ENCODE peak calls at places on chromosome 2, in four cellular contexts. M is tibial artery, T is small intestine, Z is AG04450. J is an unnamed sample. For H3K27me3, the result is how much of the 10 kb centered on the place peaks cover.

GRCh38 chr2:191831410-191831994 is 15.4 kb downstream of the CAVIN2 start:
- DNase-seq in T (no peak), M (peak), Z (no peak), J (no peak)

GRCh38 chr2:99706734-99707133 is 216.9 kb upstream of the REV1 start:
- DNase-seq in Z (no peak), M (no peak), T (no peak), J (no peak)

GRCh38 chr2:235373171-235373570 is 120.7 kb upstream of the AGAP1 start:
- DNase-seq in Z (no peak), T (no peak), M (no peak), J (no peak)

GRCh38 chr2:120892967-120893667 is 157.4 kb downstream of the GLI2 start:
- DNase-seq in T (no peak), Z (peak), M (no peak), J (no peak)

GRCh38 chr2:88885275-88885674 is 193.8 kb downstream of the RPIA start:
- DNase-seq in Z (no peak), M (no peak), T (no peak), J (no peak)

GRCh38 chr2:216533504-216534068 is 34.9 kb downstream of the RPL37A start:
- DNase-seq in T (no peak), Z (no peak), M (no peak), J (no peak)

GRCh38 chr2:83238111-83238510 is 1221.0 kb downstream of the SUCLG1 start:
- DNase-seq in Z (no peak), M (no peak), T (no peak), J (no peak)

GRCh38 chr2:176095421-176095820 is 2.9 kb downstream of the HOXD13 start:
- DNase-seq in Z (no peak), T (no peak), M (no peak), J (no peak)

GRCh38 chr2:191688934-191689695 is 11.2 kb downstream of the NABP1 start:
- DNase-seq in M (no peak), T (peak), Z (no peak), J (no peak)

GRCh38 chr2:237475704-237476107 is 11.3 kb upstream of the MLPH start:
- DNase-seq in M (no peak), T (peak), Z (no peak), J (no peak)

GRCh38 chr2:104702451-104702850 is 151.5 kb upstream of the POU3F3 start:
- DNase-seq in T (no peak), M (no peak), Z (no peak), J (no peak)

GRCh38 chr2:162480067-162480466 is 136.1 kb downstream of the GCA start:
- DNase-seq in T (no peak), M (no peak), Z (no peak), J (no peak)

GRCh38 chr2:162477011-162477410 is 133.1 kb downstream of the GCA start:
- DNase-seq in Z (no peak), T (no peak), M (no peak), J (no peak)

GRCh38 chr2:162478721-162479129 is 134.8 kb downstream of the GCA start:
- DNase-seq in M (no peak), T (no peak), Z (no peak), J (no peak)

GRCh38 chr2:162487816-162488215 is 143.9 kb downstream of the GCA start:
- DNase-seq in M (no peak), T (no peak), Z (no peak), J (no peak)

DNA sequence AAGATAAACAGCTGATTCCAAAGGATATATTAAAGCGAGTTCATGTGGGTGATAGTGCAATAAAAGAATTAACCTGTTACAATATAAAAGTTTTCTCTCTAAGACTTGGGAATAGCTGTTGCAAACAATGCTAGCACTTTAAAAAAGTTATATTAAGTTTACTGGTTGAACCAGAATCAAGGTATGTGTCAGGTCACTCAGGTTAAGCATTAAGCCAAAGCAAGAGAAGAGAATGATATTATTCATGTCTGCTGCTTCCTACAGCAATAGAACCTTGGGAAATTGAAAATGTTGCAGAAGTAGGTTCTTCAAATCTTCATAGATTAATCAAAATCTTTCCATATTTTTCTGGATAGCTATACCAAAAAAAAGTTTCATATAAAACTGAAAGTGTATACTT is 138.5 kb downstream of the GCA start:
- DNase-seq in T (no peak), Z (no peak), M (no peak), J (no peak)
- H3K27ac ChIP-seq in T (no peak), Z (no peak), M (no peak), J (no peak)

DNA sequence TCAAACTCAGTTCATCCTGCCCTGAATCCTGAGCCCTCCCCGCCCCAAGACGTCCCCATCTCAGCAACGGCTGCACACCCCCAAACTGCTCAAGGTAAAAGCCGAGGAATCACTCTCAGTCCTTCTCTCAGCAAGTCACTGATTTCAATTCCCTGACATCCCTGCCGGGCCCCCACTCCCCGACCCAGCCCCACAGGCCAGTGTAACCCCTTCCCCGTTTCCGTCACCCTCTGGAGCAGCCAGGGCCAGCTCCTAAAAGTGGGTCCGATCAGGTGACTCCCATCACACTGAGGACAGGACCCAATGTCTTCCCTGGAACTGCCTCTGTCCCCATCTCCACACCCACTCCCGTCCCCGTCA is 20.5 kb downstream of the SNORC start:
- DNase-seq in M (peak), T (no peak), Z (no peak), J (no peak)
- H3K27me3 ChIP-seq in M (under half), T (under half), Z (under half), J (under half)

GRCh38 chr2:165572155-165572554 is 102.7 kb downstream of the CSRNP3 start:
- DNase-seq in M (no peak), Z (no peak), T (peak), J (no peak)
- H3K27ac ChIP-seq in M (no peak), Z (no peak), T (no peak), J (no peak)

DNA sequence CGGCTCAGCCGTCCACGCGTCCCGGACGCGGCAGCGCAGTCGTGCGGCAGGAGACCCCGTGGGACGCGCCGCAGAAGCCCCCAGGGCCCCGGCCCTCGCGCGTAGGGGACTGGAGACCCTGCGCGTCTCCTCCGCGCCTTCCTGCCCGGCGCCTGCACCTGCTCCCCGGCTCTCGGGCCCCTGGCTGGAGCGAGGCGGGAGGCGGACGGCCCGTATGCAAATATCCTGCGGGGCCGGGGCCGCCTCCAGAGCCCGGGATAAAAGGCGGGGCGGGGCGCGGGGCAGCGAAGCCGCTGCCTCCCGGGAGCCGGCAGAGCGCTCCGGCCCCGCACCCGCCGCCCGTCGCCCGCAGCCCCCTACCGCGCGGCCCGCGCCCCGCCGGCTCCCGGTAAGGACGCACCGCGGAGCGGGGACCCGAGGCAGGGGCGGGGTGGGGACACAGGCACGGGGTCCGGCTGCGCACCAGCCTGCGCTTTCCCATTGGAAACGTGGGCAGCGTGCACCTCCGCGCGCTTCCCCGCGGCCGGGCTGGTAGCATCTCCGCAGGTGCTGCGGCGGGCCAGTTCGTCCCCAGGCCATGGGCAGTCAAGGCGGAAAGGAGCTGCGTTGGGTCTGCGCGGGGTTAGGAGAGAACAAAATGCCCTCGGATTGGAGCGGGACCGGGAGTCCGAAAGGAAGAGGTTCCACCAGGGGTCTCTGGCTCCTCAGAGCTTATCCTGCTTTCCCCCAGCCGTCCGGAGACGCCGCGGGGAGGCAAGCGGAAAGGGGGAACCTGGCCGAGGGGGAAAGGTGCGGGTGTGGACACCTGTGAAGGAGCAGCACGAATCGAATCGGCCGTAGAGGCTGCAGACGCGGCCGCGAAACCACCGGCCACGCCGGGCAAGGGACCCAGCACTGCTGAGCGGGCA is at the start of gene ATP6V1C2:
- DNase-seq in M (no peak), Z (no peak), T (peak), J (peak)
- H3K27me3 ChIP-seq in M (under half), Z (half or more), T (under half), J (under half)

J was measured in pancreas.